ENCODE peak calls at places on chromosomes 5 and 9, in seven cellular contexts. H is foreskin keratinocyte, Y is keratinocyte, G is IMR-90, C is osteocyte, E is K562, U is Peyer's patch. D is an unnamed sample.
A peak's percentile ranks its signal among the peaks of the same experiment; 100 is the strongest.

GRCh38 chr9:98168952-98169488 is 23.4 kb downstream of the CORO2A start:
- DNase-seq in H (no peak), Y (no peak), G (peak; percentile 68), C (no peak), E (peak; percentile 67), U (peak; percentile 91), D (peak; percentile 63)

GRCh38 chr5:1998716-1999317 is 116.1 kb upstream of the IRX4 start:
- DNase-seq in H (peak; percentile 21), Y (no peak), G (no peak), C (peak; percentile 34), E (no peak), U (no peak), D (no peak)

GRCh38 chr5:93054424-93055165 is 526.4 kb downstream of the NR2F1-AS1 start:
- DNase-seq in H (no peak), Y (no peak), G (peak; percentile 51), C (no peak), E (no peak), U (no peak), D (no peak)

GRCh38 chr9:111232997-111233790 is 96.8 kb downstream of the OR2K2 start:
- DNase-seq in H (no peak), Y (no peak), G (no peak), C (no peak), E (no peak), U (no peak), D (no peak)

GRCh38 chr5:136749016-136749415 is 383.7 kb upstream of the TRPC7 start:
- DNase-seq in H (no peak), Y (no peak), G (peak; percentile 4), C (no peak), E (no peak), U (no peak), D (no peak)

GRCh38 chr5:61311836-61312808 is 19.9 kb upstream of the ZSWIM6 start:
- DNase-seq in H (peak; percentile 46), Y (no peak), G (peak; percentile 91), C (no peak), E (no peak), U (no peak), D (no peak)

GRCh38 chr9:95081998-95082397 is 235.5 kb downstream of the FANCC start:
- DNase-seq in H (no peak), Y (no peak), G (no peak), C (no peak), E (no peak), U (peak; percentile 34), D (no peak)

GRCh38 chr9:127130661-127131538 is 8.5 kb upstream of the ANGPTL2 start:
- DNase-seq in H (peak; percentile 49), Y (peak; percentile 35), G (peak; percentile 97), C (no peak), E (no peak), U (peak; percentile 60), D (peak; percentile 44)

GRCh38 chr5:138452720-138453119 is 12.6 kb upstream of the EGR1 start:
- DNase-seq in H (no peak), Y (no peak), G (no peak), C (no peak), E (no peak), U (no peak), D (no peak)

GRCh38 chr5:168142402-168142801 is 149.0 kb upstream of the WWC1 start:
- DNase-seq in H (no peak), Y (no peak), G (no peak), C (no peak), E (no peak), U (no peak), D (no peak)

GRCh38 chr9:93126825-93127368 is 7.2 kb downstream of the NINJ1 start:
- DNase-seq in H (no peak), Y (no peak), G (no peak), C (no peak), E (no peak), U (peak; percentile 49), D (peak; percentile 16)

GRCh38 chr5:132001647-132002561 is 9.6 kb downstream of the ACSL6 start:
- DNase-seq in H (no peak), Y (no peak), G (peak; percentile 24), C (no peak), E (no peak), U (no peak), D (no peak)

GRCh38 chr9:109794361-109795012 is 14.5 kb downstream of the PALM2AKAP2 start:
- DNase-seq in H (no peak), Y (no peak), G (peak; percentile 15), C (no peak), E (no peak), U (no peak), D (no peak)

GRCh38 chr9:132548971-132549649 is 33.3 kb upstream of the BARHL1 start:
- DNase-seq in H (no peak), Y (no peak), G (no peak), C (no peak), E (no peak), U (no peak), D (no peak)

GRCh38 chr5:99122976-99123375 is 194.2 kb upstream of the CHD1 start:
- DNase-seq in H (peak; percentile 12), Y (no peak), G (peak; percentile 1), C (no peak), E (no peak), U (no peak), D (no peak)

GRCh38 chr5:172051643-172052362 is 45.4 kb upstream of the FBXW11 start:
- DNase-seq in H (no peak), Y (no peak), G (no peak), C (no peak), E (peak; percentile 22), U (no peak), D (no peak)

GRCh38 chr5:149445739-149446369 is 66.8 kb upstream of the IL17B start:
- DNase-seq in H (no peak), Y (no peak), G (peak; percentile 99), C (no peak), E (peak; percentile 77), U (peak; percentile 65), D (no peak)

GRCh38 chr9:137982132-137982666 is 104.6 kb downstream of the CACNA1B start:
- DNase-seq in H (no peak), Y (no peak), G (no peak), C (no peak), E (no peak), U (no peak), D (no peak)

GRCh38 chr9:114908104-114908621 is 22.2 kb downstream of the TNFSF8 start:
- DNase-seq in H (peak; percentile 99), Y (peak; percentile 95), G (peak; percentile 52), C (peak; percentile 56), E (no peak), U (peak; percentile 64), D (no peak)

GRCh38 chr5:150632305-150633160 is 7.9 kb upstream of the SYNPO start:
- DNase-seq in H (no peak), Y (no peak), G (peak; percentile 87), C (no peak), E (no peak), U (no peak), D (no peak)

GRCh38 chr9:116605904-116606341 is 81.2 kb upstream of the TRIM32 start:
- DNase-seq in H (no peak), Y (no peak), G (no peak), C (no peak), E (no peak), U (no peak), D (no peak)

GRCh38 chr5:88761269-88761880 is 121.6 kb downstream of the MEF2C start:
- DNase-seq in H (no peak), Y (no peak), G (peak; percentile 51), C (no peak), E (no peak), U (no peak), D (no peak)

GRCh38 chr9:2271426-2271825 is 256.3 kb downstream of the SMARCA2 start:
- DNase-seq in H (peak; percentile 4), Y (no peak), G (no peak), C (no peak), E (peak; percentile 9), U (peak; percentile 60), D (peak; percentile 10)

DNA sequence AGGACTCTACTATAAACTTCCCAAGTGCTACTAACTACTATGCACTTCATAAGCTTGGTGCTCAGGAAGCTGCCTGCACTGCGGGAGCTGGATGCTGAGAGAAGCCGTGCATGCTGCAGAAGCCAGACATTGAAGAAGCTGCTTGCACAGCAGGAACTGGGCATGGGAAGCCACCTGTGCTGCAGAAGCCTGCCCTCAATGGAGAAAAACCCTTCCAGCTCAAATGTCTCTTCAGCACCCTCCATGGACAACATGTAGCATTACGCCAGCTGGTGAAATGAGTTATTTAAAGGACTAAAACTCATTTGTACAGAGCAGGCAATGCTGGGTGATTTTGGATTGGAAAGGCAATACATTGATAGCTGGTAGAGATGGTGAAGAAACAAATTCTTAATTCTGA is 247.2 kb downstream of the KIF4B start:
- DNase-seq in H (no peak), Y (no peak), G (no peak), C (no peak), E (no peak), U (no peak), D (no peak)
- TF ChIP-seq CTCF in H (peak; percentile 57), Y (peak; percentile 53), G (no peak), C (no peak), E (peak; percentile 30), U (no peak), D (no peak)

GRCh38 chr5:135269828-135270545 is 129.0 kb downstream of the MACROH2A1 start:
- DNase-seq in H (peak; percentile 16), Y (no peak), G (peak; percentile 89), C (no peak), E (no peak), U (no peak), D (no peak)
- TF ChIP-seq CTCF in H (no peak), Y (no peak), G (no peak), C (no peak), E (no peak), U (no peak), D (no peak)

DNA sequence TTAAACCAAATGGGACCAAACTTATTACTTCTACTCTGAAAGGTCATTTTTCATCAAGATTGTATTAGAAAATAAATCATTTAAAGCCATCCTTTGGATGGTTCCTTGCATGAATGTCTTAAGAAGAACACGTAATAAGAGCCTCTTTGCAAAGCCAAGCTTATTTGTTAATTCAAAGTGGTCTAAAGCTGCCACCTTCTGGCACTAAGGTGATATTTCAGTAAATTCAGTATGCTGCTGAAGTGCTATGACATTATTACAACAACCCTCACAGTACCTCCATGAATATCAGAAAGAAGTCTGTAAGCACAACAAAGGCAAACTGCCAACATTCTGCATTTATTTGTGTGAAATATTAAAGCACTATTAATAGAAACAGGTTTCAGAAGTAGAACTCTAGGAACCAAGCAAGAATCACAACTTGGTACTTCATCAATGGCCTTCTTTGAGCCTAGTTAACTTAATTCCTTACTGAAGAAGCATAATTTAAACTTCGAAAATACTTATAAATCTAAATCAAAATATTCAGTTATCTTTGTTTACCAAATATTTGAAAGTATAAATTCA is 53.1 kb upstream of the TYRP1 start:
- DNase-seq in H (peak; percentile 11), Y (peak; percentile 2), G (peak; percentile 43), C (no peak), E (no peak), U (no peak), D (no peak)
- TF ChIP-seq CTCF in H (peak; percentile 80), Y (no peak), G (peak; percentile 52), C (peak; percentile 63), E (no peak), U (no peak), D (no peak)

GRCh38 chr5:82355921-82356454 is 77.8 kb upstream of the RPS23 start:
- DNase-seq in H (no peak), Y (no peak), G (no peak), C (no peak), E (no peak), U (no peak), D (no peak)
- TF ChIP-seq CTCF in H (no peak), Y (no peak), G (no peak), C (no peak), E (no peak), U (no peak), D (no peak)

GRCh38 chr5:606526-607399 is 5.4 kb upstream of the CEP72 start:
- DNase-seq in H (no peak), Y (no peak), G (no peak), C (peak; percentile 80), E (no peak), U (peak; percentile 37), D (no peak)
- TF ChIP-seq CTCF in H (no peak), Y (no peak), G (no peak), C (no peak), E (no peak), U (no peak), D (no peak)